ENCODE peak calls at places on chromosomes 6 and 20, in ten cellular contexts. One of them, this sample, is unnamed.
A peak's percentile ranks its signal among the peaks of the same experiment; 100 is the strongest.

GRCh38 chr6:88919032-88919431 is 44.4 kb downstream of the RNGTT start:
- DNase-seq in heart left ventricle: no peak
- DNase-seq in CD8-positive, alpha-beta T cell: no peak
- DNase-seq in SK-N-SH: no peak
- DNase-seq in cardiac muscle cell: peak; percentile 22
- DNase-seq in GM23338: no peak
- DNase-seq in endothelial cell of umbilical vein: no peak
- DNase-seq in astrocyte: no peak
- DNase-seq in stomach: no peak
- DNase-seq in vagina: no peak
- DNase-seq in this sample: no peak

GRCh38 chr20:37850724-37851123 is 52.2 kb upstream of the VSTM2L start:
- DNase-seq in heart left ventricle: no peak
- DNase-seq in CD8-positive, alpha-beta T cell: no peak
- DNase-seq in SK-N-SH: no peak
- DNase-seq in cardiac muscle cell: no peak
- DNase-seq in GM23338: no peak
- DNase-seq in endothelial cell of umbilical vein: no peak
- DNase-seq in astrocyte: no peak
- DNase-seq in stomach: no peak
- DNase-seq in vagina: no peak
- DNase-seq in this sample: no peak

GRCh38 chr6:12371641-12372146 is 81.5 kb downstream of the EDN1 start:
- DNase-seq in heart left ventricle: no peak
- DNase-seq in CD8-positive, alpha-beta T cell: no peak
- DNase-seq in SK-N-SH: no peak
- DNase-seq in cardiac muscle cell: no peak
- DNase-seq in GM23338: no peak
- DNase-seq in endothelial cell of umbilical vein: peak; percentile 22
- DNase-seq in astrocyte: peak; percentile 32
- DNase-seq in stomach: no peak
- DNase-seq in vagina: no peak
- DNase-seq in this sample: no peak

GRCh38 chr6:105739764-105740163 is 336.9 kb upstream of the PREP start:
- DNase-seq in heart left ventricle: no peak
- DNase-seq in CD8-positive, alpha-beta T cell: no peak
- DNase-seq in SK-N-SH: no peak
- DNase-seq in cardiac muscle cell: no peak
- DNase-seq in GM23338: no peak
- DNase-seq in endothelial cell of umbilical vein: no peak
- DNase-seq in astrocyte: no peak
- DNase-seq in stomach: no peak
- DNase-seq in vagina: no peak
- DNase-seq in this sample: no peak

GRCh38 chr20:38985603-38986170 is 23.5 kb downstream of the DHX35 start:
- DNase-seq in heart left ventricle: no peak
- DNase-seq in CD8-positive, alpha-beta T cell: no peak
- DNase-seq in SK-N-SH: no peak
- DNase-seq in cardiac muscle cell: peak; percentile 89
- DNase-seq in GM23338: no peak
- DNase-seq in endothelial cell of umbilical vein: peak; percentile 38
- DNase-seq in astrocyte: peak; percentile 93
- DNase-seq in stomach: no peak
- DNase-seq in vagina: no peak
- DNase-seq in this sample: no peak

GRCh38 chr6:34560366-34561226 is 4.5 kb upstream of the SPDEF start:
- DNase-seq in heart left ventricle: no peak
- DNase-seq in CD8-positive, alpha-beta T cell: no peak
- DNase-seq in SK-N-SH: peak; percentile 66
- DNase-seq in cardiac muscle cell: peak; percentile 55
- DNase-seq in GM23338: no peak
- DNase-seq in endothelial cell of umbilical vein: peak; percentile 13
- DNase-seq in astrocyte: peak; percentile 56
- DNase-seq in stomach: peak; percentile 66
- DNase-seq in vagina: no peak
- DNase-seq in this sample: no peak

GRCh38 chr20:57584768-57585461 is 24.0 kb downstream of the PCK1 start:
- DNase-seq in heart left ventricle: no peak
- DNase-seq in CD8-positive, alpha-beta T cell: no peak
- DNase-seq in SK-N-SH: no peak
- DNase-seq in cardiac muscle cell: no peak
- DNase-seq in GM23338: no peak
- DNase-seq in endothelial cell of umbilical vein: no peak
- DNase-seq in astrocyte: no peak
- DNase-seq in stomach: no peak
- DNase-seq in vagina: no peak
- DNase-seq in this sample: no peak

GRCh38 chr6:31094389-31094881 is 17.9 kb downstream of the C6orf15 start:
- DNase-seq in heart left ventricle: no peak
- DNase-seq in CD8-positive, alpha-beta T cell: peak; percentile 42
- DNase-seq in SK-N-SH: no peak
- DNase-seq in cardiac muscle cell: peak; percentile 22
- DNase-seq in GM23338: no peak
- DNase-seq in endothelial cell of umbilical vein: peak; percentile 88
- DNase-seq in astrocyte: no peak
- DNase-seq in stomach: no peak
- DNase-seq in vagina: no peak
- DNase-seq in this sample: no peak

GRCh38 chr20:32539063-32539816 is 45.9 kb downstream of the NOL4L start:
- DNase-seq in heart left ventricle: no peak
- DNase-seq in CD8-positive, alpha-beta T cell: no peak
- DNase-seq in SK-N-SH: no peak
- DNase-seq in cardiac muscle cell: no peak
- DNase-seq in GM23338: no peak
- DNase-seq in endothelial cell of umbilical vein: no peak
- DNase-seq in astrocyte: no peak
- DNase-seq in stomach: no peak
- DNase-seq in vagina: no peak
- DNase-seq in this sample: no peak

GRCh38 chr20:25066386-25066785 is 8.4 kb upstream of the ACSS1 start:
- DNase-seq in heart left ventricle: no peak
- DNase-seq in CD8-positive, alpha-beta T cell: no peak
- DNase-seq in SK-N-SH: no peak
- DNase-seq in cardiac muscle cell: no peak
- DNase-seq in GM23338: no peak
- DNase-seq in endothelial cell of umbilical vein: no peak
- DNase-seq in astrocyte: no peak
- DNase-seq in stomach: peak; percentile 23
- DNase-seq in vagina: no peak
- DNase-seq in this sample: peak; percentile 42

GRCh38 chr6:34795836-34796425 is 4.0 kb downstream of the BLTP3A start:
- DNase-seq in heart left ventricle: no peak
- DNase-seq in CD8-positive, alpha-beta T cell: no peak
- DNase-seq in SK-N-SH: no peak
- DNase-seq in cardiac muscle cell: peak; percentile 34
- DNase-seq in GM23338: no peak
- DNase-seq in endothelial cell of umbilical vein: peak; percentile 26
- DNase-seq in astrocyte: peak; percentile 45
- DNase-seq in stomach: no peak
- DNase-seq in vagina: no peak
- DNase-seq in this sample: no peak

GRCh38 chr6:11865926-11866325 is 87.3 kb upstream of the ADTRP start:
- DNase-seq in heart left ventricle: no peak
- DNase-seq in CD8-positive, alpha-beta T cell: no peak
- DNase-seq in SK-N-SH: no peak
- DNase-seq in cardiac muscle cell: no peak
- DNase-seq in GM23338: no peak
- DNase-seq in endothelial cell of umbilical vein: no peak
- DNase-seq in astrocyte: peak; percentile 38
- DNase-seq in stomach: no peak
- DNase-seq in vagina: no peak
- DNase-seq in this sample: no peak

GRCh38 chr6:167420858-167421766 is 96.2 kb downstream of the TTLL2 start:
- DNase-seq in heart left ventricle: no peak
- DNase-seq in CD8-positive, alpha-beta T cell: no peak
- DNase-seq in SK-N-SH: peak; percentile 76
- DNase-seq in cardiac muscle cell: no peak
- DNase-seq in GM23338: no peak
- DNase-seq in endothelial cell of umbilical vein: no peak
- DNase-seq in astrocyte: no peak
- DNase-seq in stomach: peak; percentile 92
- DNase-seq in vagina: peak; percentile 84
- DNase-seq in this sample: no peak

GRCh38 chr20:51276331-51276730 is 253.4 kb upstream of the KCNG1 start:
- DNase-seq in heart left ventricle: no peak
- DNase-seq in CD8-positive, alpha-beta T cell: no peak
- DNase-seq in SK-N-SH: no peak
- DNase-seq in cardiac muscle cell: no peak
- DNase-seq in GM23338: no peak
- DNase-seq in endothelial cell of umbilical vein: no peak
- DNase-seq in astrocyte: no peak
- DNase-seq in stomach: no peak
- DNase-seq in vagina: no peak
- DNase-seq in this sample: no peak
- TF ChIP-seq CTCF in heart left ventricle: no peak
- TF ChIP-seq CTCF in CD8-positive, alpha-beta T cell: no peak
- TF ChIP-seq CTCF in SK-N-SH: no peak
- TF ChIP-seq CTCF in cardiac muscle cell: no peak
- TF ChIP-seq CTCF in GM23338: no peak
- TF ChIP-seq CTCF in endothelial cell of umbilical vein: no peak
- TF ChIP-seq CTCF in astrocyte: no peak
- TF ChIP-seq CTCF in stomach: no peak
- TF ChIP-seq CTCF in vagina: no peak
- TF ChIP-seq CTCF in this sample: no peak

GRCh38 chr6:17584241-17584803 is 15.8 kb upstream of the FAM8A1 start:
- DNase-seq in heart left ventricle: peak; percentile 43
- DNase-seq in CD8-positive, alpha-beta T cell: no peak
- DNase-seq in SK-N-SH: peak; percentile 69
- DNase-seq in cardiac muscle cell: peak; percentile 87
- DNase-seq in GM23338: peak; percentile 80
- DNase-seq in endothelial cell of umbilical vein: peak; percentile 84
- DNase-seq in astrocyte: peak; percentile 64
- DNase-seq in stomach: no peak
- DNase-seq in vagina: no peak
- DNase-seq in this sample: peak; percentile 74
- H3K4me3 ChIP-seq in heart left ventricle: peak overlapping the region; percentile 48
- H3K4me3 ChIP-seq in CD8-positive, alpha-beta T cell: no peak overlapping the region
- H3K4me3 ChIP-seq in SK-N-SH: peak overlapping the region; percentile 21
- H3K4me3 ChIP-seq in cardiac muscle cell: no peak overlapping the region
- H3K4me3 ChIP-seq in GM23338: no peak overlapping the region
- H3K4me3 ChIP-seq in endothelial cell of umbilical vein: no peak overlapping the region
- H3K4me3 ChIP-seq in astrocyte: no peak overlapping the region
- H3K4me3 ChIP-seq in stomach: no peak overlapping the region
- H3K4me3 ChIP-seq in vagina: no peak overlapping the region
- H3K4me3 ChIP-seq in this sample: peak overlapping the region; percentile 23

DNA sequence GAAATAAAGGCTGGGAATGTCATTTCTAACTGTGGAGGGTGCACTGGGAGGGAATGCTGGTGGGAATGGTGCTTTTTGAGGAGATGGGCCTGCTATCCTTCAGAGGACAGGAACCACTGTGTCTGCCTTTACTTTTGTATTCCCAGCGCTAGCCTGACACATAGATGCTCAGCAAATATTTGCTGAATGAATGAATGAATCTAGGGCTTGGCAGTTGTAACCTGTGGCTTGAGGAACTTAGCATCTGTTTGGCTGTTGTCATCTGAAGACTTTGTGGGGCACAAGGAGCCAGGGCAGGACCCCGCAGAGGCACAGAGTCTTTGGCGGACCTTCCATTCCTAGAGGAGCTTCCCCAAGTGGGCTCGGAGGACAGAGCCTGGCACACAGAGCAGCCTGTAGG is 6.1 kb downstream of the TOX2 start:
- DNase-seq in heart left ventricle: no peak
- DNase-seq in CD8-positive, alpha-beta T cell: no peak
- DNase-seq in SK-N-SH: no peak
- DNase-seq in cardiac muscle cell: no peak
- DNase-seq in GM23338: no peak
- DNase-seq in endothelial cell of umbilical vein: no peak
- DNase-seq in astrocyte: no peak
- DNase-seq in stomach: no peak
- DNase-seq in vagina: no peak
- DNase-seq in this sample: no peak
- H3K4me1 ChIP-seq in heart left ventricle: no peaks in the 10 kb centered on the region
- H3K4me1 ChIP-seq in CD8-positive, alpha-beta T cell: peaks cover 25% of the 10 kb centered on the region
- H3K4me1 ChIP-seq in SK-N-SH: peaks cover 28% of the 10 kb centered on the region
- H3K4me1 ChIP-seq in cardiac muscle cell: no peaks in the 10 kb centered on the region
- H3K4me1 ChIP-seq in GM23338: peaks cover 3% of the 10 kb centered on the region
- H3K4me1 ChIP-seq in endothelial cell of umbilical vein: no peaks in the 10 kb centered on the region
- H3K4me1 ChIP-seq in astrocyte: peaks cover 22% of the 10 kb centered on the region
- H3K4me1 ChIP-seq in stomach: peaks cover 3% of the 10 kb centered on the region
- H3K4me1 ChIP-seq in vagina: peaks cover 7% of the 10 kb centered on the region
- H3K4me1 ChIP-seq in this sample: peaks cover 8% of the 10 kb centered on the region

GRCh38 chr6:170135821-170136471 is 154.9 kb downstream of the DLL1 start:
- DNase-seq in heart left ventricle: peak; percentile 38
- DNase-seq in CD8-positive, alpha-beta T cell: no peak
- DNase-seq in SK-N-SH: peak; percentile 39
- DNase-seq in cardiac muscle cell: no peak
- DNase-seq in GM23338: no peak
- DNase-seq in endothelial cell of umbilical vein: no peak
- DNase-seq in astrocyte: no peak
- DNase-seq in stomach: no peak
- DNase-seq in vagina: no peak
- DNase-seq in this sample: no peak

GRCh38 chr6:170137176-170137891 is 153.5 kb downstream of the DLL1 start:
- DNase-seq in heart left ventricle: peak; percentile 75
- DNase-seq in CD8-positive, alpha-beta T cell: no peak
- DNase-seq in SK-N-SH: no peak
- DNase-seq in cardiac muscle cell: no peak
- DNase-seq in GM23338: no peak
- DNase-seq in endothelial cell of umbilical vein: no peak
- DNase-seq in astrocyte: no peak
- DNase-seq in stomach: peak; percentile 25
- DNase-seq in vagina: no peak
- DNase-seq in this sample: no peak

GRCh38 chr6:170137911-170138910 is 152.7 kb downstream of the DLL1 start:
- DNase-seq in heart left ventricle: peak; percentile 9
- DNase-seq in CD8-positive, alpha-beta T cell: no peak
- DNase-seq in SK-N-SH: no peak
- DNase-seq in cardiac muscle cell: no peak
- DNase-seq in GM23338: no peak
- DNase-seq in endothelial cell of umbilical vein: no peak
- DNase-seq in astrocyte: no peak
- DNase-seq in stomach: peak; percentile 23
- DNase-seq in vagina: no peak
- DNase-seq in this sample: no peak

GRCh38 chr6:170135461-170135820 is 155.4 kb downstream of the DLL1 start:
- DNase-seq in heart left ventricle: no peak
- DNase-seq in CD8-positive, alpha-beta T cell: no peak
- DNase-seq in SK-N-SH: no peak
- DNase-seq in cardiac muscle cell: no peak
- DNase-seq in GM23338: no peak
- DNase-seq in endothelial cell of umbilical vein: no peak
- DNase-seq in astrocyte: no peak
- DNase-seq in stomach: no peak
- DNase-seq in vagina: no peak
- DNase-seq in this sample: no peak

GRCh38 chr6:170136541-170137175 is 154.2 kb downstream of the DLL1 start:
- DNase-seq in heart left ventricle: peak; percentile 18
- DNase-seq in CD8-positive, alpha-beta T cell: no peak
- DNase-seq in SK-N-SH: no peak
- DNase-seq in cardiac muscle cell: no peak
- DNase-seq in GM23338: no peak
- DNase-seq in endothelial cell of umbilical vein: no peak
- DNase-seq in astrocyte: no peak
- DNase-seq in stomach: no peak
- DNase-seq in vagina: no peak
- DNase-seq in this sample: no peak
- TF ChIP-seq CTCF in heart left ventricle: no peak
- TF ChIP-seq CTCF in CD8-positive, alpha-beta T cell: no peak
- TF ChIP-seq CTCF in SK-N-SH: no peak
- TF ChIP-seq CTCF in cardiac muscle cell: no peak
- TF ChIP-seq CTCF in GM23338: no peak
- TF ChIP-seq CTCF in endothelial cell of umbilical vein: no peak
- TF ChIP-seq CTCF in astrocyte: no peak
- TF ChIP-seq CTCF in stomach: no peak
- TF ChIP-seq CTCF in vagina: no peak
- TF ChIP-seq CTCF in this sample: no peak

This sample was measured in neural progenitor cell.